ENCODE peak calls at places on chromosome 13, in nine cellular contexts. S is KBM-7, O is thoracic aorta, B is LoVo, K is AG20443, C is ecto neural progenitor cell, J is AG09319, L is NCI-H1436 treated with DMSO at 0.1 percent for 48 hours, E is cardiac fibroblast. G is an unnamed sample.
A peak's percentile ranks its signal among the peaks of the same experiment; 100 is the strongest.

GRCh38 chr13:50323440-50324070 is 308.3 kb downstream of the KCNRG start:
- DNase-seq in S (no peak), O (no peak), B (no peak), K (peak; percentile 72), C (no peak), J (peak; percentile 19), L (no peak), E (peak; percentile 59), G (no peak)

GRCh38 chr13:97441414-97441813 is 7.4 kb downstream of the RAP2A start:
- DNase-seq in S (no peak), O (no peak), B (no peak), K (no peak), C (no peak), J (no peak), L (no peak), E (no peak), G (no peak)

GRCh38 chr13:39263033-39263432 is 224.8 kb downstream of the NHLRC3 start:
- DNase-seq in S (peak; percentile 59), O (no peak), B (peak; percentile 30), K (peak; percentile 69), C (peak; percentile 49), J (no peak), L (peak; percentile 2), E (peak; percentile 51), G (no peak)

GRCh38 chr13:42981317-42981716 is 10.7 kb downstream of the EPSTI1 start:
- DNase-seq in S (no peak), O (no peak), B (no peak), K (peak; percentile 50), C (no peak), J (peak; percentile 69), L (no peak), E (peak; percentile 65), G (no peak)

GRCh38 chr13:90105881-90106496 is 1241.5 kb upstream of the MIR17HG start:
- DNase-seq in S (no peak), O (no peak), B (no peak), K (peak; percentile 48), C (no peak), J (peak; percentile 3), L (no peak), E (peak; percentile 78), G (no peak)

GRCh38 chr13:105915451-105915850 is 620.0 kb downstream of the EFNB2 start:
- DNase-seq in S (no peak), O (no peak), B (no peak), K (no peak), C (no peak), J (no peak), L (no peak), E (no peak), G (no peak)

GRCh38 chr13:113232208-113233003 is 23.0 kb downstream of the CUL4A start:
- DNase-seq in S (no peak), O (no peak), B (no peak), K (no peak), C (no peak), J (no peak), L (no peak), E (no peak), G (no peak)

GRCh38 chr13:95155093-95155492 is 146.2 kb downstream of the ABCC4 start:
- DNase-seq in S (no peak), O (no peak), B (no peak), K (no peak), C (no peak), J (no peak), L (no peak), E (peak; percentile 4), G (no peak)

GRCh38 chr13:43783820-43784219 is 3.0 kb downstream of the ENOX1 start:
- DNase-seq in S (peak; percentile 52), O (no peak), B (no peak), K (peak; percentile 24), C (no peak), J (no peak), L (peak; percentile 11), E (peak; percentile 75), G (no peak)

GRCh38 chr13:27339299-27339698 is 68.7 kb downstream of the RASL11A start:
- DNase-seq in S (peak; percentile 85), O (no peak), B (peak; percentile 57), K (peak; percentile 51), C (peak; percentile 65), J (no peak), L (no peak), E (peak; percentile 52), G (no peak)

GRCh38 chr13:47109028-47109427 is 212.2 kb upstream of the HTR2A start:
- DNase-seq in S (no peak), O (no peak), B (no peak), K (no peak), C (no peak), J (no peak), L (no peak), E (no peak), G (no peak)

GRCh38 chr13:42894765-42895181 is 97.3 kb downstream of the EPSTI1 start:
- DNase-seq in S (no peak), O (no peak), B (peak; percentile 12), K (no peak), C (no peak), J (peak; percentile 57), L (no peak), E (peak; percentile 92), G (peak; percentile 84)

GRCh38 chr13:110813646-110814624 is 100.4 kb downstream of the ING1 start:
- DNase-seq in S (no peak), O (no peak), B (no peak), K (peak; percentile 23), C (peak; percentile 35), J (no peak), L (no peak), E (no peak), G (no peak)

GRCh38 chr13:75480691-75481175 is 1.2 kb downstream of the TBC1D4 start:
- DNase-seq in S (peak; percentile 75), O (no peak), B (peak; percentile 74), K (peak; percentile 31), C (peak; percentile 76), J (no peak), L (no peak), E (peak; percentile 58), G (no peak)

GRCh38 chr13:79659161-79659560 is 178.2 kb downstream of the NDFIP2 start:
- DNase-seq in S (no peak), O (no peak), B (no peak), K (no peak), C (peak; percentile 55), J (no peak), L (no peak), E (peak; percentile 89), G (no peak)

GRCh38 chr13:33116321-33117010 is 100.2 kb downstream of the KL start:
- DNase-seq in S (no peak), O (no peak), B (no peak), K (no peak), C (no peak), J (no peak), L (no peak), E (no peak), G (no peak)